ENCODE peak calls at places on chromosomes 5 and 9, in six cellular contexts. R, E, I, G, Y and L are unnamed samples.

GRCh38 chr5:17012289-17012688 is 76.2 kb upstream of the MYO10 start:
- DNase-seq in R (peak), E (no peak), I (no peak), G (no peak), Y (no peak), L (no peak)

GRCh38 chr9:27365977-27366376 is 69.0 kb upstream of the EQTN start:
- DNase-seq in R (no peak), E (no peak), I (no peak), G (no peak), Y (no peak), L (peak)

GRCh38 chr9:70924380-70924779 is 197.0 kb downstream of the TRPM3 start:
- DNase-seq in R (peak), E (no peak), I (no peak), G (no peak), Y (peak), L (peak)

GRCh38 chr5:39022151-39022550 is 52.0 kb downstream of the RICTOR start:
- DNase-seq in R (no peak), E (no peak), I (no peak), G (no peak), Y (no peak), L (no peak)

GRCh38 chr9:88221110-88221509 is 82.8 kb upstream of the SPATA31C2 start:
- DNase-seq in R (no peak), E (no peak), I (no peak), G (no peak), Y (no peak), L (no peak)

GRCh38 chr5:173012882-173013281 is 29.3 kb downstream of the ATP6V0E1 start:
- DNase-seq in R (peak), E (no peak), I (no peak), G (peak), Y (no peak), L (no peak)

GRCh38 chr9:14052346-14052745 is 261.6 kb downstream of the NFIB start:
- DNase-seq in R (no peak), E (no peak), I (no peak), G (no peak), Y (no peak), L (no peak)

GRCh38 chr9:99445377-99445891 is 223.4 kb downstream of the SEC61B start:
- DNase-seq in R (peak), E (no peak), I (no peak), G (peak), Y (peak), L (peak)

GRCh38 chr9:36721846-36722588 is 149.3 kb downstream of the MELK start:
- DNase-seq in R (peak), E (no peak), I (no peak), G (peak), Y (no peak), L (no peak)

GRCh38 chr9:14383296-14383695 is 69.4 kb upstream of the NFIB start:
- DNase-seq in R (peak), E (no peak), I (no peak), G (no peak), Y (peak), L (peak)

GRCh38 chr9:69066955-69067354 is 31.4 kb downstream of the FXN start:
- DNase-seq in R (no peak), E (no peak), I (no peak), G (no peak), Y (no peak), L (no peak)

GRCh38 chr5:129074903-129075302 is 19.6 kb upstream of the ISOC1 start:
- DNase-seq in R (no peak), E (no peak), I (no peak), G (no peak), Y (no peak), L (no peak)

GRCh38 chr5:151072234-151073025 is 8.4 kb downstream of the TNIP1 start:
- DNase-seq in R (no peak), E (no peak), I (no peak), G (no peak), Y (no peak), L (no peak)

GRCh38 chr5:100864931-100865330 is 38.2 kb downstream of the ST8SIA4 start:
- DNase-seq in R (no peak), E (no peak), I (no peak), G (no peak), Y (no peak), L (no peak)

GRCh38 chr5:127418378-127418777 is 99.1 kb upstream of the PRRC1 start:
- DNase-seq in R (no peak), E (no peak), I (no peak), G (no peak), Y (no peak), L (peak)

GRCh38 chr5:41856644-41857491 is 13.4 kb downstream of the OXCT1 start:
- DNase-seq in R (peak), E (peak), I (no peak), G (peak), Y (peak), L (peak)